ENCODE peak calls at places on chromosomes 11 and 22, in four cellular contexts. D is fibroblast of the aortic adventitia, K is cardiac fibroblast, J is body of pancreas. C is an unnamed sample.

GRCh38 chr22:38788417-38788816 is 5.5 kb downstream of the DNAL4 start:
- DNase-seq in D (peak), K (peak), J (peak), C (peak)

GRCh38 chr11:33377852-33378385 is 120.7 kb downstream of the HIPK3 start:
- DNase-seq in D (peak), K (no peak), J (no peak), C (peak)

GRCh38 chr22:32334640-32335365 is 22.9 kb upstream of the RFPL3 start:
- DNase-seq in D (no peak), K (no peak), J (peak), C (no peak)

GRCh38 chr11:114821626-114822025 is 143.3 kb downstream of the NXPE2 start:
- DNase-seq in D (no peak), K (no peak), J (no peak), C (no peak)

GRCh38 chr11:83191491-83191890 is 2.0 kb upstream of the ANKRD42 start:
- DNase-seq in D (no peak), K (no peak), J (no peak), C (no peak)

GRCh38 chr11:129115652-129116585 is 76.2 kb downstream of the ARHGAP32 start:
- DNase-seq in D (peak), K (peak), J (no peak), C (peak)

GRCh38 chr11:60625262-60625661 is 74.2 kb upstream of the MS4A8 start:
- DNase-seq in D (peak), K (peak), J (peak), C (peak)

GRCh38 chr11:73464347-73464746 is 88.1 kb downstream of the RELT start:
- DNase-seq in D (no peak), K (no peak), J (no peak), C (no peak)

GRCh38 chr11:64563966-64564365 is 27.1 kb upstream of the SLC22A12 start:
- DNase-seq in D (no peak), K (no peak), J (no peak), C (no peak)

GRCh38 chr11:76604081-76604601 is 66.4 kb downstream of the LRRC32 start:
- DNase-seq in D (no peak), K (no peak), J (no peak), C (no peak)

GRCh38 chr22:31284241-31284745 is 8.0 kb downstream of the PIK3IP1 start:
- DNase-seq in D (no peak), K (no peak), J (no peak), C (no peak)

GRCh38 chr11:134229131-134229790 is 4.8 kb downstream of the VPS26B start:
- DNase-seq in D (no peak), K (peak), J (no peak), C (peak)

GRCh38 chr11:450809-451451 is 851 bp downstream of the PTDSS2 start:
- DNase-seq in D (peak), K (peak), J (peak), C (peak)

GRCh38 chr22:45645526-45646414 is 25.9 kb upstream of the ATXN10 start:
- DNase-seq in D (peak), K (peak), J (peak), C (peak)

GRCh38 chr22:43126506-43127165 is 16.1 kb downstream of the BIK start:
- DNase-seq in D (peak), K (peak), J (no peak), C (peak)

GRCh38 chr11:76267563-76267962 is 61.3 kb upstream of the WNT11 start:
- DNase-seq in D (peak), K (peak), J (no peak), C (no peak)

GRCh38 chr11:76209956-76210885 is 3.9 kb upstream of the WNT11 start:
- DNase-seq in D (peak), K (peak), J (peak), C (no peak)

GRCh38 chr11:60792521-60792920 is 7.4 kb downstream of the MS4A10 start:
- DNase-seq in D (no peak), K (no peak), J (no peak), C (no peak)

GRCh38 chr22:39220450-39220849 is 24.3 kb downstream of the PDGFB start:
- DNase-seq in D (no peak), K (no peak), J (no peak), C (no peak)

GRCh38 chr11:60633645-60634044 is 65.8 kb upstream of the MS4A8 start:
- DNase-seq in D (no peak), K (no peak), J (no peak), C (no peak)

GRCh38 chr11:14645247-14645912 is 1.8 kb downstream of the PDE3B start:
- DNase-seq in D (peak), K (peak), J (no peak), C (no peak)

GRCh38 chr22:47110817-47111443 is 348.5 kb downstream of the TBC1D22A start:
- DNase-seq in D (peak), K (peak), J (no peak), C (no peak)

GRCh38 chr11:30459821-30460220 is 126.3 kb downstream of the MPPED2 start:
- DNase-seq in D (no peak), K (no peak), J (no peak), C (no peak)

GRCh38 chr11:65781152-65781961 is 581 bp upstream of the AP5B1 start:
- DNase-seq in D (peak), K (no peak), J (no peak), C (no peak)

GRCh38 chr11:16737860-16738197 is 618 bp upstream of the C11orf58 start:
- DNase-seq in D (no peak), K (no peak), J (no peak), C (no peak)

GRCh38 chr11:68469122-68469521 is 8.6 kb downstream of the PPP6R3 start:
- DNase-seq in D (peak), K (no peak), J (no peak), C (no peak)

GRCh38 chr11:124865902-124866851 is 945 bp downstream of the ROBO3 start:
- DNase-seq in D (peak), K (peak), J (peak), C (no peak)

GRCh38 chr11:64564419-64564818 is 26.6 kb upstream of the SLC22A12 start:
- DNase-seq in D (no peak), K (no peak), J (no peak), C (no peak)

GRCh38 chr11:120337133-120337895 is 1.1 kb downstream of the ARHGEF12 start:
- DNase-seq in D (no peak), K (no peak), J (peak), C (no peak)

GRCh38 chr11:11843233-11843632 is 1.5 kb downstream of the USP47 start:
- DNase-seq in D (peak), K (peak), J (no peak), C (peak)

GRCh38 chr11:104668797-104669463 is 229.3 kb downstream of the CASP12 start:
- DNase-seq in D (peak), K (peak), J (no peak), C (peak)

DNA sequence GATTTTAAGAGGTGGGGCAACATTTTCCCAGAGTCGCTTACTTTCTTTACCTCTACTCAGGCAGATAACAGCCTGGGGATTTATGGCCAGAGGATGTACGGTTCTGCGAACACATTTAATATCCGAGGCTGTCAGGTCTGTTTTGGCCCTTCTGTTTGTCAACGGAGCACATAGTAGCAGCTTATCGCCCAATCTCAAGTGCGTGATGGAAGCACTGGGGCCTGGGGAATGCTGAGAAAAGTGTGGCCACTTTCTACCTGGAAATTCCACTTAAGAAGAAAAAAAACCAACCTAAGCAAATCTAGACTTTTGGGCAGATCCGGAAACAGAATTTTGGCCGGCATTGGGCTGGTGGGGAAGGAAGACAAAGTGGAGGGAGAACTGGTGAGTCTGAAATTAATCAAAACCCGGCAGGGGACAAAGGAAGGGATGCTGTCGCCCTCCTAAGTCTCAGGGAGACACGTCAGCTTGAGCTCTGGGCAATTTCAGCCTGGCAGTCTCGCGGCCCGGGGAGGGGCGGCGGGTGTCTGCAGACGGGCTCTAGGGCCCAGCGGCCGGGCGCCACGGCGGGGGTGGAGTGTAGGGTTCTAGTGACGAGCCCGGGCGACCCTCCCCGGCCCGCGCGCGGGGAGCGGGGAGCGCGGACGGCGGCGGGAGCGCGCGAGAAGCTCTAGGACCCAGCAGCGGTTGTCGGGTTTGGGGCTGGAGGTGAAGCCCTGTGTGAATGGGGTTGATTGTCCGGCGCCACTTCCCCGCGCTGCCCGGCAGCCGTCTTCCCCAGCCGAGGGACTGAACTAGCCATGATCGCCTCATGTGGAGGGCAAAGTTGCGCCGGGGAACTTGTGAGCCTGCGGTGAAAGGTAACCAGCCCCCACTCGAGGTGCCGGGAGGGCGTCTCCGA is at the start of gene AMOTL1:
- DNase-seq in D (peak), K (peak), J (peak), C (peak)
- TF ChIP-seq CTCF in D (no peak), K (no peak), J (no peak), C (peak)

GRCh38 chr11:100928426-100928825 is 201.2 kb downstream of the PGR start:
- DNase-seq in D (no peak), K (no peak), J (no peak), C (no peak)
- TF ChIP-seq CTCF in D (no peak), K (no peak), J (no peak), C (no peak)

GRCh38 chr22:41508770-41509170 is 35.5 kb downstream of the POLR3H start:
- DNase-seq in D (no peak), K (no peak), J (no peak), C (no peak)
- TF ChIP-seq CTCF in D (no peak), K (peak), J (no peak), C (peak)

GRCh38 chr22:25236417-25236816 is 17.0 kb downstream of the CRYBB2 start:
- DNase-seq in D (no peak), K (no peak), J (no peak), C (no peak)

GRCh38 chr22:25237503-25237902 is 18.1 kb downstream of the CRYBB2 start:
- DNase-seq in D (no peak), K (no peak), J (no peak), C (no peak)

GRCh38 chr22:25232301-25232700 is 12.9 kb downstream of the CRYBB2 start:
- DNase-seq in D (peak), K (peak), J (no peak), C (no peak)

GRCh38 chr22:25235547-25236290 is 16.3 kb downstream of the CRYBB2 start:
- DNase-seq in D (peak), K (peak), J (peak), C (peak)
- TF ChIP-seq CTCF in D (peak), K (peak), J (peak), C (peak)

GRCh38 chr11:89498845-89499448 is 7.8 kb upstream of the NOX4 start:
- DNase-seq in D (no peak), K (no peak), J (peak), C (no peak)
- TF ChIP-seq CTCF in D (no peak), K (peak), J (peak), C (peak)